ENCODE peak calls at places on chromosomes 11 and 22, in four cellular contexts. One of them, this sample, is unnamed.

GRCh38 chr11:15843309-15843857 is 513.0 kb downstream of the SOX6 start:
- DNase-seq in NCI-H1092 treated with DMSO at 0.1 percent for 48 hours: peak
- DNase-seq in stimulated activated CD4-positive, alpha-beta T cell treated with anti-CD3 and anti-CD28 coated beads, Interleukin-1b, Interleukin-23, amount 100 ng/mL, for 24 hours: no peak
- DNase-seq in NCI-H2081: peak
- DNase-seq in this sample: no peak

GRCh38 chr11:9663699-9664275 is at the start of gene SWAP70:
- DNase-seq in NCI-H1092 treated with DMSO at 0.1 percent for 48 hours: peak
- DNase-seq in stimulated activated CD4-positive, alpha-beta T cell treated with anti-CD3 and anti-CD28 coated beads, Interleukin-1b, Interleukin-23, amount 100 ng/mL, for 24 hours: peak
- DNase-seq in NCI-H2081: peak
- DNase-seq in this sample: peak

GRCh38 chr11:20964985-20965384 is 295.6 kb downstream of the NELL1 start:
- DNase-seq in NCI-H1092 treated with DMSO at 0.1 percent for 48 hours: no peak
- DNase-seq in stimulated activated CD4-positive, alpha-beta T cell treated with anti-CD3 and anti-CD28 coated beads, Interleukin-1b, Interleukin-23, amount 100 ng/mL, for 24 hours: no peak
- DNase-seq in NCI-H2081: no peak
- DNase-seq in this sample: no peak

GRCh38 chr22:50189184-50189848 is 3.6 kb downstream of the TRABD start:
- DNase-seq in NCI-H1092 treated with DMSO at 0.1 percent for 48 hours: no peak
- DNase-seq in stimulated activated CD4-positive, alpha-beta T cell treated with anti-CD3 and anti-CD28 coated beads, Interleukin-1b, Interleukin-23, amount 100 ng/mL, for 24 hours: no peak
- DNase-seq in NCI-H2081: peak
- DNase-seq in this sample: no peak

GRCh38 chr11:67489860-67490726 is 7.3 kb downstream of the AIP start:
- DNase-seq in NCI-H1092 treated with DMSO at 0.1 percent for 48 hours: no peak
- DNase-seq in stimulated activated CD4-positive, alpha-beta T cell treated with anti-CD3 and anti-CD28 coated beads, Interleukin-1b, Interleukin-23, amount 100 ng/mL, for 24 hours: no peak
- DNase-seq in NCI-H2081: no peak
- DNase-seq in this sample: no peak

GRCh38 chr11:120784566-120785251 is 239.2 kb upstream of the TBCEL start:
- DNase-seq in NCI-H1092 treated with DMSO at 0.1 percent for 48 hours: no peak
- DNase-seq in stimulated activated CD4-positive, alpha-beta T cell treated with anti-CD3 and anti-CD28 coated beads, Interleukin-1b, Interleukin-23, amount 100 ng/mL, for 24 hours: no peak
- DNase-seq in NCI-H2081: no peak
- DNase-seq in this sample: peak

GRCh38 chr11:104451193-104451592 is 287.2 kb upstream of the PDGFD start:
- DNase-seq in NCI-H1092 treated with DMSO at 0.1 percent for 48 hours: no peak
- DNase-seq in stimulated activated CD4-positive, alpha-beta T cell treated with anti-CD3 and anti-CD28 coated beads, Interleukin-1b, Interleukin-23, amount 100 ng/mL, for 24 hours: no peak
- DNase-seq in NCI-H2081: no peak
- DNase-seq in this sample: no peak

GRCh38 chr22:30127749-30128166 is 47.5 kb downstream of the HORMAD2 start:
- DNase-seq in NCI-H1092 treated with DMSO at 0.1 percent for 48 hours: no peak
- DNase-seq in stimulated activated CD4-positive, alpha-beta T cell treated with anti-CD3 and anti-CD28 coated beads, Interleukin-1b, Interleukin-23, amount 100 ng/mL, for 24 hours: no peak
- DNase-seq in NCI-H2081: no peak
- DNase-seq in this sample: no peak

GRCh38 chr11:973237-973636 is 47.6 kb downstream of the AP2A2 start:
- DNase-seq in NCI-H1092 treated with DMSO at 0.1 percent for 48 hours: no peak
- DNase-seq in stimulated activated CD4-positive, alpha-beta T cell treated with anti-CD3 and anti-CD28 coated beads, Interleukin-1b, Interleukin-23, amount 100 ng/mL, for 24 hours: no peak
- DNase-seq in NCI-H2081: no peak
- DNase-seq in this sample: no peak

GRCh38 chr11:107951105-107951504 is 22.9 kb downstream of the RAB39A start:
- DNase-seq in NCI-H1092 treated with DMSO at 0.1 percent for 48 hours: no peak
- DNase-seq in stimulated activated CD4-positive, alpha-beta T cell treated with anti-CD3 and anti-CD28 coated beads, Interleukin-1b, Interleukin-23, amount 100 ng/mL, for 24 hours: no peak
- DNase-seq in NCI-H2081: no peak
- DNase-seq in this sample: no peak

GRCh38 chr11:1936781-1937615 is 10.1 kb upstream of the MRPL23 start:
- DNase-seq in NCI-H1092 treated with DMSO at 0.1 percent for 48 hours: no peak
- DNase-seq in stimulated activated CD4-positive, alpha-beta T cell treated with anti-CD3 and anti-CD28 coated beads, Interleukin-1b, Interleukin-23, amount 100 ng/mL, for 24 hours: no peak
- DNase-seq in NCI-H2081: no peak
- DNase-seq in this sample: peak

GRCh38 chr11:133705873-133706272 is 139.4 kb downstream of the SPATA19 start:
- DNase-seq in NCI-H1092 treated with DMSO at 0.1 percent for 48 hours: no peak
- DNase-seq in stimulated activated CD4-positive, alpha-beta T cell treated with anti-CD3 and anti-CD28 coated beads, Interleukin-1b, Interleukin-23, amount 100 ng/mL, for 24 hours: no peak
- DNase-seq in NCI-H2081: no peak
- DNase-seq in this sample: no peak

GRCh38 chr11:18749681-18750319 is 23.8 kb upstream of the IGSF22 start:
- DNase-seq in NCI-H1092 treated with DMSO at 0.1 percent for 48 hours: no peak
- DNase-seq in stimulated activated CD4-positive, alpha-beta T cell treated with anti-CD3 and anti-CD28 coated beads, Interleukin-1b, Interleukin-23, amount 100 ng/mL, for 24 hours: no peak
- DNase-seq in NCI-H2081: no peak
- DNase-seq in this sample: no peak

GRCh38 chr11:125939081-125939521 is 6.7 kb upstream of the VSIG10L2 start:
- DNase-seq in NCI-H1092 treated with DMSO at 0.1 percent for 48 hours: no peak
- DNase-seq in stimulated activated CD4-positive, alpha-beta T cell treated with anti-CD3 and anti-CD28 coated beads, Interleukin-1b, Interleukin-23, amount 100 ng/mL, for 24 hours: no peak
- DNase-seq in NCI-H2081: no peak
- DNase-seq in this sample: no peak

GRCh38 chr11:68536706-68537105 is 76.2 kb downstream of the PPP6R3 start:
- DNase-seq in NCI-H1092 treated with DMSO at 0.1 percent for 48 hours: no peak
- DNase-seq in stimulated activated CD4-positive, alpha-beta T cell treated with anti-CD3 and anti-CD28 coated beads, Interleukin-1b, Interleukin-23, amount 100 ng/mL, for 24 hours: no peak
- DNase-seq in NCI-H2081: no peak
- DNase-seq in this sample: no peak

GRCh38 chr22:17980638-17981051 is 43.7 kb downstream of the MICAL3 start:
- DNase-seq in NCI-H1092 treated with DMSO at 0.1 percent for 48 hours: no peak
- DNase-seq in stimulated activated CD4-positive, alpha-beta T cell treated with anti-CD3 and anti-CD28 coated beads, Interleukin-1b, Interleukin-23, amount 100 ng/mL, for 24 hours: peak
- DNase-seq in NCI-H2081: no peak
- DNase-seq in this sample: no peak

GRCh38 chr22:23157560-23158515 is 12.6 kb downstream of the RAB36 start:
- DNase-seq in NCI-H1092 treated with DMSO at 0.1 percent for 48 hours: no peak
- DNase-seq in stimulated activated CD4-positive, alpha-beta T cell treated with anti-CD3 and anti-CD28 coated beads, Interleukin-1b, Interleukin-23, amount 100 ng/mL, for 24 hours: no peak
- DNase-seq in NCI-H2081: no peak
- DNase-seq in this sample: no peak

GRCh38 chr22:23035557-23036277 is 34.6 kb upstream of the GNAZ start:
- DNase-seq in NCI-H1092 treated with DMSO at 0.1 percent for 48 hours: no peak
- DNase-seq in stimulated activated CD4-positive, alpha-beta T cell treated with anti-CD3 and anti-CD28 coated beads, Interleukin-1b, Interleukin-23, amount 100 ng/mL, for 24 hours: peak
- DNase-seq in NCI-H2081: no peak
- DNase-seq in this sample: no peak

GRCh38 chr22:47094861-47095330 is 332.4 kb downstream of the TBC1D22A start:
- DNase-seq in NCI-H1092 treated with DMSO at 0.1 percent for 48 hours: no peak
- DNase-seq in stimulated activated CD4-positive, alpha-beta T cell treated with anti-CD3 and anti-CD28 coated beads, Interleukin-1b, Interleukin-23, amount 100 ng/mL, for 24 hours: no peak
- DNase-seq in NCI-H2081: no peak
- DNase-seq in this sample: no peak

GRCh38 chr22:47388331-47388730 is 625.9 kb downstream of the TBC1D22A start:
- DNase-seq in NCI-H1092 treated with DMSO at 0.1 percent for 48 hours: no peak
- DNase-seq in stimulated activated CD4-positive, alpha-beta T cell treated with anti-CD3 and anti-CD28 coated beads, Interleukin-1b, Interleukin-23, amount 100 ng/mL, for 24 hours: no peak
- DNase-seq in NCI-H2081: no peak
- DNase-seq in this sample: no peak

GRCh38 chr11:13668957-13669521 is 571 bp downstream of the FAR1 start:
- DNase-seq in NCI-H1092 treated with DMSO at 0.1 percent for 48 hours: peak
- DNase-seq in stimulated activated CD4-positive, alpha-beta T cell treated with anti-CD3 and anti-CD28 coated beads, Interleukin-1b, Interleukin-23, amount 100 ng/mL, for 24 hours: peak
- DNase-seq in NCI-H2081: peak
- DNase-seq in this sample: peak

GRCh38 chr22:43885786-43886185 is 6.0 kb downstream of the PNPLA5 start:
- DNase-seq in NCI-H1092 treated with DMSO at 0.1 percent for 48 hours: no peak
- DNase-seq in stimulated activated CD4-positive, alpha-beta T cell treated with anti-CD3 and anti-CD28 coated beads, Interleukin-1b, Interleukin-23, amount 100 ng/mL, for 24 hours: no peak
- DNase-seq in NCI-H2081: no peak
- DNase-seq in this sample: no peak

GRCh38 chr11:70226967-70227366 is 23.9 kb downstream of the FADD start:
- DNase-seq in NCI-H1092 treated with DMSO at 0.1 percent for 48 hours: no peak
- DNase-seq in stimulated activated CD4-positive, alpha-beta T cell treated with anti-CD3 and anti-CD28 coated beads, Interleukin-1b, Interleukin-23, amount 100 ng/mL, for 24 hours: no peak
- DNase-seq in NCI-H2081: no peak
- DNase-seq in this sample: no peak

GRCh38 chr11:106950067-106950491 is 68.2 kb downstream of the GUCY1A2 start:
- DNase-seq in NCI-H1092 treated with DMSO at 0.1 percent for 48 hours: no peak
- DNase-seq in stimulated activated CD4-positive, alpha-beta T cell treated with anti-CD3 and anti-CD28 coated beads, Interleukin-1b, Interleukin-23, amount 100 ng/mL, for 24 hours: no peak
- DNase-seq in NCI-H2081: peak
- DNase-seq in this sample: no peak

GRCh38 chr11:93849751-93850584 is 450 bp downstream of the VSTM5 start:
- DNase-seq in NCI-H1092 treated with DMSO at 0.1 percent for 48 hours: peak
- DNase-seq in stimulated activated CD4-positive, alpha-beta T cell treated with anti-CD3 and anti-CD28 coated beads, Interleukin-1b, Interleukin-23, amount 100 ng/mL, for 24 hours: no peak
- DNase-seq in NCI-H2081: no peak
- DNase-seq in this sample: no peak

GRCh38 chr11:67370351-67371076 is 2.9 kb downstream of the CLCF1 start:
- DNase-seq in NCI-H1092 treated with DMSO at 0.1 percent for 48 hours: peak
- DNase-seq in stimulated activated CD4-positive, alpha-beta T cell treated with anti-CD3 and anti-CD28 coated beads, Interleukin-1b, Interleukin-23, amount 100 ng/mL, for 24 hours: no peak
- DNase-seq in NCI-H2081: peak
- DNase-seq in this sample: no peak

GRCh38 chr22:49321477-49322055 is 506.1 kb downstream of the BRD1 start:
- DNase-seq in NCI-H1092 treated with DMSO at 0.1 percent for 48 hours: no peak
- DNase-seq in stimulated activated CD4-positive, alpha-beta T cell treated with anti-CD3 and anti-CD28 coated beads, Interleukin-1b, Interleukin-23, amount 100 ng/mL, for 24 hours: no peak
- DNase-seq in NCI-H2081: no peak
- DNase-seq in this sample: no peak

GRCh38 chr22:48894804-48895250 is 932.8 kb downstream of the BRD1 start:
- DNase-seq in NCI-H1092 treated with DMSO at 0.1 percent for 48 hours: no peak
- DNase-seq in stimulated activated CD4-positive, alpha-beta T cell treated with anti-CD3 and anti-CD28 coated beads, Interleukin-1b, Interleukin-23, amount 100 ng/mL, for 24 hours: no peak
- DNase-seq in NCI-H2081: no peak
- DNase-seq in this sample: no peak

GRCh38 chr11:103529217-103529684 is 420.0 kb downstream of the DYNC2H1 start:
- DNase-seq in NCI-H1092 treated with DMSO at 0.1 percent for 48 hours: no peak
- DNase-seq in stimulated activated CD4-positive, alpha-beta T cell treated with anti-CD3 and anti-CD28 coated beads, Interleukin-1b, Interleukin-23, amount 100 ng/mL, for 24 hours: no peak
- DNase-seq in NCI-H2081: no peak
- DNase-seq in this sample: no peak

GRCh38 chr11:12157241-12157661 is 46.9 kb downstream of the MICAL2 start:
- DNase-seq in NCI-H1092 treated with DMSO at 0.1 percent for 48 hours: no peak
- DNase-seq in stimulated activated CD4-positive, alpha-beta T cell treated with anti-CD3 and anti-CD28 coated beads, Interleukin-1b, Interleukin-23, amount 100 ng/mL, for 24 hours: no peak
- DNase-seq in NCI-H2081: no peak
- DNase-seq in this sample: no peak

GRCh38 chr11:3011891-3012885 is 20.1 kb upstream of the NAP1L4 start:
- DNase-seq in NCI-H1092 treated with DMSO at 0.1 percent for 48 hours: no peak
- DNase-seq in stimulated activated CD4-positive, alpha-beta T cell treated with anti-CD3 and anti-CD28 coated beads, Interleukin-1b, Interleukin-23, amount 100 ng/mL, for 24 hours: no peak
- DNase-seq in NCI-H2081: no peak
- DNase-seq in this sample: no peak

GRCh38 chr11:1876361-1877063 is 15.2 kb downstream of the PRR33 start:
- DNase-seq in NCI-H1092 treated with DMSO at 0.1 percent for 48 hours: no peak
- DNase-seq in stimulated activated CD4-positive, alpha-beta T cell treated with anti-CD3 and anti-CD28 coated beads, Interleukin-1b, Interleukin-23, amount 100 ng/mL, for 24 hours: no peak
- DNase-seq in NCI-H2081: peak
- DNase-seq in this sample: peak

GRCh38 chr11:76782526-76783293 is 446 bp upstream of the TSKU start:
- DNase-seq in NCI-H1092 treated with DMSO at 0.1 percent for 48 hours: peak
- DNase-seq in stimulated activated CD4-positive, alpha-beta T cell treated with anti-CD3 and anti-CD28 coated beads, Interleukin-1b, Interleukin-23, amount 100 ng/mL, for 24 hours: no peak
- DNase-seq in NCI-H2081: peak
- DNase-seq in this sample: peak

GRCh38 chr22:27625769-27626674 is 175.5 kb downstream of the MN1 start:
- DNase-seq in NCI-H1092 treated with DMSO at 0.1 percent for 48 hours: no peak
- DNase-seq in stimulated activated CD4-positive, alpha-beta T cell treated with anti-CD3 and anti-CD28 coated beads, Interleukin-1b, Interleukin-23, amount 100 ng/mL, for 24 hours: no peak
- DNase-seq in NCI-H2081: no peak
- DNase-seq in this sample: no peak

This sample was measured in mesothelial cell of epicardium.